ENCODE peak calls at places on chromosomes 12 and 14, in six cellular contexts. L, A, O, U, J and Z are unnamed samples.

GRCh38 chr14:27228053-27228452 is 630.2 kb upstream of the NOVA1 start:
- DNase-seq in L (no peak), A (no peak), O (no peak), U (no peak), J (no peak), Z (peak; percentile 3)

GRCh38 chr12:106106892-106107291 is 31.9 kb downstream of the NUAK1 start:
- DNase-seq in L (peak; percentile 58), A (no peak), O (no peak), U (peak; percentile 79), J (no peak), Z (peak; percentile 66)

GRCh38 chr14:85061256-85061655 is 468.7 kb upstream of the FLRT2 start:
- DNase-seq in L (peak; percentile 14), A (no peak), O (no peak), U (no peak), J (no peak), Z (peak; percentile 32)

GRCh38 chr14:26389646-26390508 is 208.0 kb downstream of the NOVA1 start:
- DNase-seq in L (peak; percentile 51), A (no peak), O (no peak), U (peak; percentile 80), J (no peak), Z (peak; percentile 65)

GRCh38 chr12:99455350-99456037 is 192.1 kb upstream of the GARIN6 start:
- DNase-seq in L (peak; percentile 92), A (no peak), O (no peak), U (peak; percentile 88), J (no peak), Z (no peak)

GRCh38 chr12:4153343-4153892 is 120.1 kb upstream of the CCND2 start:
- DNase-seq in L (no peak), A (peak; percentile 95), O (no peak), U (no peak), J (no peak), Z (no peak)

GRCh38 chr12:58819945-58820344 is 100.4 kb downstream of the LRIG3 start:
- DNase-seq in L (no peak), A (no peak), O (no peak), U (peak; percentile 40), J (no peak), Z (peak; percentile 23)

GRCh38 chr12:28872654-28873268 is 276.3 kb upstream of the FAR2 start:
- DNase-seq in L (peak; percentile 44), A (peak; percentile 67), O (peak; percentile 30), U (peak; percentile 56), J (peak; percentile 21), Z (peak; percentile 70)

GRCh38 chr12:67042697-67043131 is 226.4 kb upstream of the CAND1 start:
- DNase-seq in L (peak; percentile 71), A (peak; percentile 8), O (no peak), U (peak; percentile 1), J (no peak), Z (peak; percentile 4)

GRCh38 chr14:54685286-54685845 is 118.4 kb downstream of the SAMD4A start:
- DNase-seq in L (peak; percentile 83), A (no peak), O (no peak), U (no peak), J (no peak), Z (peak; percentile 83)

GRCh38 chr12:114685320-114685781 is 1.4 kb upstream of the TBX3 start:
- DNase-seq in L (no peak), A (no peak), O (peak; percentile 64), U (no peak), J (no peak), Z (no peak)

GRCh38 chr12:48016373-48017020 is 12.2 kb upstream of the COL2A1 start:
- DNase-seq in L (no peak), A (no peak), O (no peak), U (no peak), J (no peak), Z (no peak)

GRCh38 chr14:71918955-71919354 is 13.3 kb upstream of the RGS6 start:
- DNase-seq in L (no peak), A (no peak), O (no peak), U (no peak), J (peak; percentile 24), Z (no peak)

GRCh38 chr14:51368721-51369163 is 128.7 kb downstream of the TMX1 start:
- DNase-seq in L (peak; percentile 81), A (no peak), O (no peak), U (peak; percentile 96), J (no peak), Z (peak; percentile 84)

GRCh38 chr12:32171211-32171610 is 64.6 kb downstream of the BICD1 start:
- DNase-seq in L (no peak), A (no peak), O (no peak), U (no peak), J (no peak), Z (no peak)

GRCh38 chr12:7642287-7642686 is 23.4 kb downstream of the APOBEC1 start:
- DNase-seq in L (no peak), A (no peak), O (no peak), U (no peak), J (no peak), Z (no peak)

GRCh38 chr14:20707622-20708021 is 19.1 kb downstream of the ANG start:
- DNase-seq in L (peak; percentile 36), A (no peak), O (no peak), U (no peak), J (no peak), Z (no peak)

GRCh38 chr14:24273422-24273998 is 2.1 kb upstream of the RABGGTA start:
- DNase-seq in L (no peak), A (no peak), O (peak; percentile 40), U (peak; percentile 22), J (no peak), Z (no peak)

GRCh38 chr12:7190268-7191055 is 976 bp downstream of the PEX5 start:
- DNase-seq in L (peak; percentile 8), A (peak; percentile 9), O (no peak), U (peak; percentile 74), J (no peak), Z (peak; percentile 11)

GRCh38 chr12:74646831-74647230 is 109.2 kb downstream of the ATXN7L3B start:
- DNase-seq in L (no peak), A (no peak), O (no peak), U (peak; percentile 7), J (no peak), Z (no peak)

GRCh38 chr12:105013892-105014291 is 27.8 kb downstream of the NOPCHAP1 start:
- DNase-seq in L (peak; percentile 41), A (no peak), O (no peak), U (peak; percentile 37), J (no peak), Z (peak; percentile 54)

GRCh38 chr14:94543450-94544123 is 17.7 kb upstream of the SERPINA4 start:
- DNase-seq in L (no peak), A (no peak), O (no peak), U (no peak), J (no peak), Z (no peak)

DNA sequence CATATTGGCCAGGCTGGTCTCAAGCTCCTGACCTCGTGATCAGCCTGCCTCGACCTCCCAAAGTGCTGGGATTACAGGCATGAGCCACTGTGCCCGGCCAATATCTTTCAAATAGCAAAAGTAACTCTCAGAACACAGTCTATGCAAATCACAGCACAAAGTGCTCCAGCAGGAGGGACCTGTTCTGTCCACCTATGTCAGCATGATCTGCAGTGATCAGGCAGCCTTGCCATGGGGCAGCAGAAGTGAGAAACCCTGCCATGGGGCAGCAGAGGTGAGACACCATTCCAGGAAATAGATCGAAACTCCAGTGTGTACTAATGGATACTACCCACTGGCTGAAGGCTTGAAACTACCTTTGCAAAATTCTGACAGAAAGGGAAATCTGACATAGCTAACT is 78.5 kb upstream of the EIF5 start:
- DNase-seq in L (no peak), A (no peak), O (no peak), U (no peak), J (no peak), Z (no peak)
- H3K27me3 ChIP-seq in L (no peaks in the 10 kb centered on the region), A (no peaks in the 10 kb centered on the region), O (no peaks in the 10 kb centered on the region), U (no peaks in the 10 kb centered on the region), J (no peaks in the 10 kb centered on the region), Z (no peaks in the 10 kb centered on the region)

DNA sequence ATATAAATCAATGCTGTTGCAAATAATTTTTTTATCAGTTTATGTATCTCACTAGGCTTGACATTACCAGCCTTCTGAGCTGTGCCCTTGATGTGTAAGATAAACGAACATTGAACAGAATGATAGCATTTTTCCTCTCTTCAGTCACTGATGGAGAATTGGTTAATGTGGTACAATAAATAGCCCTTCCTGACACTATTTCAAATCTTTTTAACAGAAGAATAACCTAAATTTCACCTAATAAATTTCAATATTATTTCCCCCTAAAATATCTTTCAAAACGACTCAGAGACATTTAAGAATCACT is 2.2 kb upstream of the ATP2B1 start:
- DNase-seq in L (no peak), A (no peak), O (no peak), U (peak; percentile 22), J (no peak), Z (no peak)
- H3K4me3 ChIP-seq in L (peak overlapping the region; percentile 75), A (no peak overlapping the region), O (no peak overlapping the region), U (peak overlapping the region; percentile 90), J (peak overlapping the region; percentile 75), Z (peak overlapping the region; percentile 94)

DNA sequence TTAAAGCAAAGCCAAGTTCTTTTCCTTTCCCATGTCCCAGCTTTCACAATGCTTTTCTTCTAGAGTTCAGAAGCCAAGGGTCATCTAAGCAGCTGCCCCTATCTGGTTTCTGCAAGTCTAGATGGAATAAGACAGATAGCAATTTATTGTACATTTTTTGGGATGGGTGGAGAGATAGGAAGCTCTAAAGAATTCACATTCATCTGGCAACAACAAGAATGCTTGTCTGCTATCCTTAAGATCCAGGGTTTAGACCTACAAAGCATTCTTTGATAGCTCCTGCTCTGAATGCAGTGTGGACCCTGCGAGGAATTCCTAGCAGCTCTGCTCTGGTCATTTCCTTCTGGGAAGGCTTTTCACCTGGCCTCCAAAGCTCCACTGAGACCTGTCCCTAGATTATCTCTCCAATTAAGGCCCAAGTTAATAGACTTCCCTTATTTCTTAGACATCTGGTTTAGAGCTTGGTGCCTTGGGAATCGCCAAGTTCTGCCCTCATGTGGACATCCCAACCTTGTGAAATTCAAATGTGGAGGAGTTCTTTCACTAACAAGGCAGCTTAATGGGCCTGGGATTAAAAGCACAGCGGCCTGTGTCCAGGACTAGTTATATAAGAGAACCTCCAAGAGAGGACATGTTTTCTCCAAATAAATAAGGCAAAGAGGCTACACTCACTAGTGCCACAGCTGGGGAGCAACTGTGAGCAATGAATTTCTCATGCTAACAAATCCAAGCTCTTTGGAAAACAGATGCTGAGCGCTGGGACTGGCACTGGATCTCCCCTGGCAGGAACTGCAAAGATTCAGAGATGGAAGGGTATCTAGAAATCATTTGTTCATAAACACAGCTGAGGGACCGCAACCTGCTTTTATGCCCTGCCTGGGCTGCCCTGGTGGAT is 384.5 kb upstream of the DDHD1 start:
- DNase-seq in L (no peak), A (no peak), O (no peak), U (peak; percentile 20), J (no peak), Z (peak; percentile 60)
- H2AFZ ChIP-seq in L (no peak overlapping the region), A (no peak overlapping the region), O (no peak overlapping the region), U (no peak overlapping the region), J (no peak overlapping the region), Z (no peak overlapping the region)

GRCh38 chr14:101457936-101458535 is 103.3 kb upstream of the DIO3 start:
- DNase-seq in L (no peak), A (no peak), O (no peak), U (no peak), J (peak; percentile 68), Z (no peak)

GRCh38 chr14:101458536-101459391 is 102.5 kb upstream of the DIO3 start:
- DNase-seq in L (no peak), A (no peak), O (peak; percentile 84), U (no peak), J (peak; percentile 37), Z (no peak)

GRCh38 chr14:101460521-101460920 is 100.8 kb upstream of the DIO3 start:
- DNase-seq in L (no peak), A (no peak), O (no peak), U (no peak), J (no peak), Z (no peak)

GRCh38 chr14:101460986-101461750 is 100.1 kb upstream of the DIO3 start:
- DNase-seq in L (no peak), A (no peak), O (no peak), U (no peak), J (no peak), Z (no peak)

GRCh38 chr14:101459392-101459900 is 101.8 kb upstream of the DIO3 start:
- DNase-seq in L (no peak), A (no peak), O (peak; percentile 82), U (no peak), J (peak; percentile 20), Z (no peak)
- H3K27me3 ChIP-seq in L (peaks cover 53% of the 10 kb centered on the region), A (peaks cover 45% of the 10 kb centered on the region), O (no peaks in the 10 kb centered on the region), U (peaks cover 50% of the 10 kb centered on the region), J (peaks cover 65% of the 10 kb centered on the region), Z (no peaks in the 10 kb centered on the region)